ENCODE peak calls at places on chromosomes 6 and 20, in four cellular contexts. M, G, Z and Y are unnamed samples.

GRCh38 chr6:131982740-131983259 is 31.6 kb upstream of the CCN2 start:
- DNase-seq in M (peak), Z (no peak), G (no peak), Y (peak)

GRCh38 chr6:151330130-151330715 is 61.1 kb downstream of the ZBTB2 start:
- DNase-seq in G (no peak), Z (no peak), M (peak), Y (no peak)

GRCh38 chr6:106759112-106759511 is 129.7 kb downstream of the QRSL1 start:
- DNase-seq in G (no peak), M (no peak), Z (no peak), Y (no peak)

GRCh38 chr6:32192608-32193039 is at the start of gene GPSM3:
- DNase-seq in M (peak), Z (peak), G (peak), Y (peak)

GRCh38 chr20:25050082-25050481 is 7.9 kb downstream of the ACSS1 start:
- DNase-seq in Z (no peak), M (no peak), G (no peak), Y (no peak)

GRCh38 chr6:125718109-125718508 is 31.3 kb upstream of the HEY2 start:
- DNase-seq in Z (no peak), G (no peak), M (no peak), Y (no peak)

GRCh38 chr6:151285121-151285520 is 45.4 kb downstream of the AKAP12 start:
- DNase-seq in Z (no peak), G (no peak), M (peak), Y (peak)

GRCh38 chr6:95364016-95364604 is 213.2 kb upstream of the MANEA start:
- DNase-seq in Z (no peak), M (peak), G (no peak), Y (no peak)

GRCh38 chr6:92371809-92372208 is 1047.5 kb downstream of the EPHA7 start:
- DNase-seq in Z (no peak), M (no peak), G (no peak), Y (no peak)

DNA sequence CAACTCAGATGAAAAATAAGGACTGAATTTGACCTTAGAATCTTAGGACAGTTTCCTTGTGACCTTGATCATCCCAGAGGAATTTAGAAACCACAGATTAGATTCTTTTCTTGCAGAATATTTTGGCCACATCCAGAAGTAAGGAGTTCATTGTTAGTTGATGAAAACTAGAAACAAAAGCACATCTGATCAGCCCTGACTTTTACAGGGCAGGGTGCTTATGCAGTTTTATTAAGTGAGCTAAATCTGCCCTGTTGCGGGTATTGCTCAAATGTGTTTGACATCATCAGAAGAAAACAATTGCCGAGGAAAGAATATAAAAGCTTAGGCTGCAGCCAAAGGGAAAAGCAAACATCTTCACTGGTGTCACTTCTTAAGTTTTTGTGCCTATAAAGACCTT is 100.8 kb downstream of the MTFR2 start:
- DNase-seq in Z (no peak), G (no peak), M (no peak), Y (no peak)
- TF ChIP-seq FOS in Z (no peak), G (no peak), M (no peak), Y (no peak)

GRCh38 chr20:1786496-1786895 is 108.7 kb upstream of the SIRPA start:
- DNase-seq in M (no peak), G (no peak), Z (no peak), Y (no peak)

GRCh38 chr20:1792274-1792673 is 102.9 kb upstream of the SIRPA start:
- DNase-seq in M (no peak), Z (no peak), G (no peak), Y (no peak)

GRCh38 chr20:1784586-1784985 is 110.6 kb upstream of the SIRPA start:
- DNase-seq in Z (no peak), G (no peak), M (no peak), Y (no peak)

GRCh38 chr20:1786061-1786460 is 109.1 kb upstream of the SIRPA start:
- DNase-seq in Z (no peak), G (no peak), M (no peak), Y (no peak)

DNA sequence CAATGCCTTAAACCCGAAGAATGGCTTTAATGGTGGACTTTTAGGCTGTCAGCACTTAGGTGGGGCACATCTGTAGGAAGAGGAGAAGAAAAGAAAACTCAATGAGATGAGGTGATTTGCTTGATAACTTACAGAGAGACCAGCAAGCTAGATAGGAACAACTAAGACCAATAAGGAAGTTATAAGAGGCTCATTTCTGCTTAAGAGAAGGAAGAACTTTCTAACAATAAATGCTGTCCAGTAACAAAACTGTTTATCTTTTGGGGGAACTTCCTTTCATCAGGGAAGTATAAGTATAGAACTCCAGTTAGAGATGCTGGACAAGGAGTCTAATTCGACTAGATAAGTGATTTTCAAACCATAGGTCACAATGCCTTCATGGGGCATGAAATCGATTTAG is 107.2 kb upstream of the SIRPA start:
- DNase-seq in G (no peak), Z (no peak), M (no peak), Y (no peak)
- H3K4me2 ChIP-seq in G (no peak), Z (no peak), M (no peak), Y (no peak)

GRCh38 chr6:31158140-31158862 is at the start of gene TCF19:
- DNase-seq in G (peak), Z (peak), M (peak), Y (peak)
- H3K27ac ChIP-seq in G (peak), Z (peak), M (peak), Y (peak)

DNA sequence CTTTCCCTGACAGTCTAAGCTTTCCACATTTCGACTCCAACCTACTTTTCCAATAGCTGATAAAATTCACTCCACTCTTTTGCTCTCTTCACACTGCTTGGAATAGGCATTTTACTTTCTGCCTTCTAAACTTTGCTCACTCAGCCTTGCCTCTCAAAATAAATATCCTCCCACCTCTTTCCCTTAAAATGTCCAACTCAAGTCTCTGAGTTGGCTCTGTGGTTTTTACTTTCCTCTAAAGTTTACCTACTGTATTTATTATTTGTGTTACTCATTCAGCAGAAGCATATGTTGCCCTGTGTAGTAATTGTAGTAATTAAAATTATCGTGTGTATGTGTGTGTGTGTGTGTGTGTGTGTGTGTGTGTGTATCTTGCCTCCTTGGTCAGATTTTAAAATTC is 20.0 kb upstream of the CDYL start:
- DNase-seq in Z (no peak), G (no peak), M (peak), Y (no peak)
- TF ChIP-seq FOS in Z (no peak), G (no peak), M (peak), Y (no peak)

GRCh38 chr20:51230727-51231126 is 207.8 kb upstream of the KCNG1 start:
- DNase-seq in G (no peak), M (no peak), Z (no peak), Y (no peak)
- H3K4me2 ChIP-seq in G (no peak), M (peak), Z (no peak), Y (no peak)

DNA sequence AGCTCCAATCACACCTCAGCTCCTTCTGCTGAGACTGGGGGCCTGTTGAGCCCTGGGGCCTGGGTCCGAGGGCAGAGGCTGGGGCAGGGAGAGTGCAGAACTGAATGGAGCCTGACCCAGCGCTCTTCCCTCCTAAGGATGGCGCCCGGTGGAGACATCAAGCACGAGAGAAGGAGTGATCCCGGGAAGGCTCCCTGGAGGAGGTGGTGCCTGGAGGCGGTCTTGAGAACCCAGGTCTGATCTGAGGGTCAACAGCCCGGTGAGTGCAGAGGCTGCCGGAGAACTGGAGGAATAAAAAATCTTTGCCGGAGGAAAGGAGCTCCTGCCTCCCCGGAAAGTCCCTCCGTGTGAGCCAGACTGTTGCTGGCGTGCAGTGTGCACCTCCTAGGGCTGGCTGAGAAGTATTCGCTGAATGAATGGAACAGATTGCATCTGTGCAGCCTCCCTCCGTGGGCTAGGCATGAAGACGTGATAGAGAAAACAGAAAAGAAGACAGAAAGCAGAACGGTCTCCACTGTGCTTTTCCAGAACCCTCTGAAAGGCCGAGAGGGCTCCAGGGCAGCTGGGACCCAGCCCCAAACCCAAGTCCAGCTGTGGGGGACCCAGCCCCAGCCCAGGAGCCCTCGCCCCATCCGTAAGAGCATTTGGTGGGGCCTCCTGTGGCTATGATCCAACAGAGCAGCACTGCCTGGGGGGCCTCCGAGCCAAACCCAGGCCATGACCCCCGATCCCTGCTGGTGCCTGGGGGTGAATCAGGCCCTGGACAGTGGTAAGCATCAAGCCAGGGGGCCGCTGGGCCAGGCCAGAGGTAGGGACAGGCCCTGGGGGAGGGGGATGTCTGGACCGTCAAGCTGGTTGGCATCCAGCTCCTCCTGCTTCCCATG is 6.9 kb upstream of the HRH3 start:
- DNase-seq in G (no peak), Z (no peak), M (no peak), Y (no peak)
- H3K27ac ChIP-seq in G (no peak), Z (no peak), M (no peak), Y (no peak)

GRCh38 chr20:33732166-33732970 is 572 bp downstream of the ZNF341 start:
- DNase-seq in M (no peak), G (peak), Z (peak), Y (peak)
- TF ChIP-seq FOS in M (no peak), G (no peak), Z (no peak), Y (no peak)

GRCh38 chr6:28675600-28675999 is 149.9 kb downstream of the GPX5 start:
- DNase-seq in Z (no peak), M (no peak), G (no peak), Y (no peak)

GRCh38 chr6:28673800-28674671 is 148.4 kb downstream of the GPX5 start:
- DNase-seq in G (no peak), Z (peak), M (peak), Y (peak)

DNA sequence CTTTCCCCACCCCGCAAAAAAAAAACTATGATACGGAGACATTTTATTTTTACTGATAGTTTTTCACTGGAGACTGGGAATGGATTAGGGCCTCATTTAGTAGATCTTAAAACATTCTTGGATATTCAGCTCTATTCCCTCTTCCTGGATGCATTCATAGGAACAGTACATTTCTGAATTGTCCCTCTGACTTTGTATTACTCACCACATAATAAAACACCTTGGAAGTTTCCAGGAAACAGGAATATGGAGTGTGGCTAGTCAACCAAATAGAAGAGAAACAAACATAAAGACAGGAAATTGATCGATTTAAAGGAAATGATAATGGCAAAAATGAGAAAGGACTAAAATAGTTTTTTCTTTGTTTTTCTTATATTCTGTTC is 147.7 kb downstream of the GPX5 start:
- DNase-seq in G (no peak), Z (no peak), M (no peak), Y (no peak)
- H3K4me2 ChIP-seq in G (no peak), Z (no peak), M (no peak), Y (peak)

GRCh38 chr20:64051532-64052325 is 2.3 kb upstream of the SOX18 start:
- DNase-seq in M (no peak), Z (no peak), G (no peak), Y (peak)

GRCh38 chr20:64050261-64051032 is 1.0 kb upstream of the SOX18 start:
- DNase-seq in G (peak), M (no peak), Z (no peak), Y (no peak)

GRCh38 chr20:64052326-64052722 is 2.9 kb upstream of the SOX18 start:
- DNase-seq in M (no peak), G (no peak), Z (no peak), Y (no peak)

GRCh38 chr20:64049887-64050260 is 435 bp upstream of the SOX18 start:
- DNase-seq in M (no peak), G (no peak), Z (no peak), Y (peak)

GRCh38 chr20:64051033-64051452 is 1.6 kb upstream of the SOX18 start:
- DNase-seq in M (no peak), Z (no peak), G (no peak), Y (no peak)
- H3K27ac ChIP-seq in M (no peak), Z (no peak), G (peak), Y (peak)